ENCODE peak calls at places on chromosomes 4 and X, in five cellular contexts. One of them, this sample, is unnamed.

GRCh38 chr4:97103252-97103651 is 1040.0 kb downstream of the STPG2 start:
- DNase-seq in activated B cell treated with CpG ODN at 0.5 μM for 24 hours: no peak
- DNase-seq in body of pancreas: no peak
- DNase-seq in EL: no peak
- DNase-seq in SK-N-SH: no peak
- DNase-seq in this sample: no peak

GRCh38 chrX:119887721-119888425 is 7.8 kb upstream of the AKAP14 start:
- DNase-seq in EL: peak
- DNase-seq in SK-N-SH: peak
- DNase-seq in body of pancreas: peak
- DNase-seq in activated B cell treated with CpG ODN at 0.5 μM for 24 hours: peak
- DNase-seq in this sample: peak

GRCh38 chrX:30023451-30023850 is 191.9 kb upstream of the MAGEB2 start:
- DNase-seq in SK-N-SH: no peak
- DNase-seq in activated B cell treated with CpG ODN at 0.5 μM for 24 hours: no peak
- DNase-seq in body of pancreas: no peak
- DNase-seq in EL: peak
- DNase-seq in this sample: no peak

GRCh38 chr4:153248641-153249198 is 44.5 kb downstream of the TRIM2 start:
- DNase-seq in EL: no peak
- DNase-seq in SK-N-SH: peak
- DNase-seq in activated B cell treated with CpG ODN at 0.5 μM for 24 hours: no peak
- DNase-seq in body of pancreas: no peak
- DNase-seq in this sample: no peak

GRCh38 chrX:120365320-120365719 is 3.4 kb downstream of the ATP1B4 start:
- DNase-seq in EL: peak
- DNase-seq in body of pancreas: peak
- DNase-seq in activated B cell treated with CpG ODN at 0.5 μM for 24 hours: peak
- DNase-seq in SK-N-SH: peak
- DNase-seq in this sample: no peak

GRCh38 chrX:137423241-137423640 is 142.7 kb upstream of the ZIC3 start:
- DNase-seq in body of pancreas: no peak
- DNase-seq in activated B cell treated with CpG ODN at 0.5 μM for 24 hours: no peak
- DNase-seq in SK-N-SH: no peak
- DNase-seq in EL: no peak
- DNase-seq in this sample: no peak

GRCh38 chrX:9184231-9184630 is 150.3 kb upstream of the FAM9B start:
- DNase-seq in body of pancreas: no peak
- DNase-seq in EL: peak
- DNase-seq in activated B cell treated with CpG ODN at 0.5 μM for 24 hours: no peak
- DNase-seq in SK-N-SH: no peak
- DNase-seq in this sample: no peak

GRCh38 chr4:160675550-160675949 is 1488.2 kb downstream of the FSTL5 start:
- DNase-seq in activated B cell treated with CpG ODN at 0.5 μM for 24 hours: no peak
- DNase-seq in EL: no peak
- DNase-seq in SK-N-SH: no peak
- DNase-seq in body of pancreas: no peak
- DNase-seq in this sample: no peak

GRCh38 chr4:53015681-53016080 is 153.6 kb downstream of the RASL11B start:
- DNase-seq in body of pancreas: peak
- DNase-seq in SK-N-SH: peak
- DNase-seq in activated B cell treated with CpG ODN at 0.5 μM for 24 hours: no peak
- DNase-seq in EL: peak
- DNase-seq in this sample: peak

GRCh38 chrX:40007136-40007535 is 90.6 kb downstream of the BCOR start:
- DNase-seq in SK-N-SH: no peak
- DNase-seq in activated B cell treated with CpG ODN at 0.5 μM for 24 hours: no peak
- DNase-seq in EL: no peak
- DNase-seq in body of pancreas: no peak
- DNase-seq in this sample: no peak

GRCh38 chrX:121103381-121103780 is 56.0 kb downstream of the GLUD2 start:
- DNase-seq in activated B cell treated with CpG ODN at 0.5 μM for 24 hours: no peak
- DNase-seq in EL: no peak
- DNase-seq in SK-N-SH: no peak
- DNase-seq in body of pancreas: no peak
- DNase-seq in this sample: no peak

GRCh38 chrX:129235903-129236302 is 287.4 kb downstream of the SMARCA1 start:
- DNase-seq in activated B cell treated with CpG ODN at 0.5 μM for 24 hours: no peak
- DNase-seq in SK-N-SH: no peak
- DNase-seq in body of pancreas: no peak
- DNase-seq in EL: no peak
- DNase-seq in this sample: no peak

GRCh38 chrX:2526390-2526789 is 25.6 kb upstream of the DHRSX start:
- DNase-seq in activated B cell treated with CpG ODN at 0.5 μM for 24 hours: no peak
- DNase-seq in SK-N-SH: no peak
- DNase-seq in EL: no peak
- DNase-seq in body of pancreas: no peak
- DNase-seq in this sample: no peak

GRCh38 chr4:140703463-140703862 is 52.7 kb downstream of the TBC1D9 start:
- DNase-seq in EL: peak
- DNase-seq in SK-N-SH: no peak
- DNase-seq in body of pancreas: no peak
- DNase-seq in activated B cell treated with CpG ODN at 0.5 μM for 24 hours: no peak
- DNase-seq in this sample: no peak

GRCh38 chr4:36260714-36261113 is 16.4 kb upstream of the ARAP2 start:
- DNase-seq in EL: no peak
- DNase-seq in activated B cell treated with CpG ODN at 0.5 μM for 24 hours: no peak
- DNase-seq in body of pancreas: no peak
- DNase-seq in SK-N-SH: no peak
- DNase-seq in this sample: no peak

GRCh38 chr4:117096886-117097285 is 11.5 kb upstream of the TRAM1L1 start:
- DNase-seq in activated B cell treated with CpG ODN at 0.5 μM for 24 hours: no peak
- DNase-seq in body of pancreas: no peak
- DNase-seq in SK-N-SH: no peak
- DNase-seq in EL: no peak
- DNase-seq in this sample: no peak

GRCh38 chrX:107787827-107788226 is 10.3 kb downstream of the NCBP2L start:
- DNase-seq in activated B cell treated with CpG ODN at 0.5 μM for 24 hours: no peak
- DNase-seq in body of pancreas: no peak
- DNase-seq in SK-N-SH: no peak
- DNase-seq in EL: no peak
- DNase-seq in this sample: no peak

This sample was measured in neural crest cell.